ENCODE peak calls at places on chromosomes 3 and 15, in nine cellular contexts. Z is left lung, B is H9, P is GM23248, J is substantia nigra, S is esophagus squamous epithelium, E is OCI-LY7, Q is cardiac muscle cell, C is tibial artery. R is an unnamed sample.

GRCh38 chr3:112650472-112650871 is 9.5 kb upstream of the CCDC80 start:
- DNase-seq in Z (no peak), B (no peak), P (peak; percentile 70), J (no peak), S (no peak), E (no peak), Q (no peak), C (no peak), R (no peak)

GRCh38 chr3:197154-197855 is 742 bp downstream of the CHL1 start:
- DNase-seq in Z (no peak), B (peak; percentile 66), P (no peak), J (no peak), S (no peak), E (no peak), Q (peak; percentile 30), C (no peak), R (no peak)

GRCh38 chr3:17795733-17796132 is 53.3 kb upstream of the TBC1D5 start:
- DNase-seq in Z (no peak), B (no peak), P (peak; percentile 66), J (no peak), S (no peak), E (no peak), Q (no peak), C (no peak), R (peak; percentile 20)

GRCh38 chr3:98848108-98848507 is 53.4 kb downstream of the DCBLD2 start:
- DNase-seq in Z (no peak), B (no peak), P (no peak), J (no peak), S (no peak), E (no peak), Q (no peak), C (no peak), R (no peak)

GRCh38 chr15:82835391-82835917 is 26.0 kb downstream of the WHAMM start:
- DNase-seq in Z (no peak), B (no peak), P (no peak), J (no peak), S (no peak), E (no peak), Q (no peak), C (no peak), R (no peak)

GRCh38 chr15:97694456-97694855 is 266.0 kb upstream of the ARRDC4 start:
- DNase-seq in Z (no peak), B (no peak), P (no peak), J (no peak), S (no peak), E (no peak), Q (no peak), C (no peak), R (no peak)

GRCh38 chr15:47415539-47415971 is 301.8 kb upstream of the SEMA6D start:
- DNase-seq in Z (no peak), B (no peak), P (peak; percentile 5), J (no peak), S (no peak), E (no peak), Q (no peak), C (no peak), R (no peak)

GRCh38 chr15:27059610-27060202 is 88.7 kb downstream of the GABRG3 start:
- DNase-seq in Z (no peak), B (peak; percentile 79), P (peak; percentile 47), J (peak; percentile 17), S (no peak), E (peak; percentile 44), Q (peak; percentile 78), C (no peak), R (peak; percentile 33)

GRCh38 chr3:99188936-99189335 is 287.4 kb upstream of the DCBLD2 start:
- DNase-seq in Z (no peak), B (no peak), P (no peak), J (no peak), S (no peak), E (no peak), Q (no peak), C (no peak), R (no peak)

GRCh38 chr3:10244004-10244403 is 4.3 kb upstream of the TATDN2 start:
- DNase-seq in Z (no peak), B (no peak), P (no peak), J (no peak), S (no peak), E (no peak), Q (no peak), C (no peak), R (no peak)

GRCh38 chr3:30658328-30659052 is 52.1 kb downstream of the TGFBR2 start:
- DNase-seq in Z (no peak), B (no peak), P (peak; percentile 81), J (no peak), S (no peak), E (peak; percentile 73), Q (no peak), C (no peak), R (peak; percentile 66)

GRCh38 chr3:148450819-148451218 is 246.9 kb upstream of the AGTR1 start:
- DNase-seq in Z (no peak), B (peak; percentile 28), P (no peak), J (no peak), S (no peak), E (no peak), Q (no peak), C (no peak), R (no peak)

GRCh38 chr15:66883322-66883911 is 181.4 kb downstream of the SMAD6 start:
- DNase-seq in Z (peak; percentile 88), B (peak; percentile 87), P (peak; percentile 100), J (no peak), S (peak; percentile 30), E (no peak), Q (peak; percentile 83), C (peak; percentile 96), R (peak; percentile 99)

GRCh38 chr15:68783226-68784054 is 37.3 kb downstream of the ANP32A start:
- DNase-seq in Z (no peak), B (peak; percentile 80), P (no peak), J (no peak), S (no peak), E (peak; percentile 66), Q (peak; percentile 50), C (no peak), R (no peak)

GRCh38 chr3:17156864-17157263 is 272.1 kb downstream of the PLCL2 start:
- DNase-seq in Z (no peak), B (no peak), P (no peak), J (no peak), S (no peak), E (no peak), Q (no peak), C (no peak), R (no peak)

GRCh38 chr15:57135800-57136199 is 217.4 kb downstream of the TCF12 start:
- DNase-seq in Z (no peak), B (no peak), P (no peak), J (no peak), S (no peak), E (no peak), Q (no peak), C (no peak), R (no peak)

GRCh38 chr15:73081321-73081958 is 29.2 kb downstream of the NEO1 start:
- DNase-seq in Z (no peak), B (no peak), P (peak; percentile 77), J (no peak), S (no peak), E (peak; percentile 51), Q (peak; percentile 59), C (no peak), R (peak; percentile 30)

GRCh38 chr15:73305331-73306211 is 63.2 kb downstream of the HCN4 start:
- DNase-seq in Z (peak; percentile 49), B (peak; percentile 74), P (peak; percentile 77), J (no peak), S (no peak), E (peak; percentile 45), Q (peak; percentile 84), C (no peak), R (peak; percentile 67)

GRCh38 chr3:151106311-151106710 is 20.8 kb downstream of the MED12L start:
- DNase-seq in Z (no peak), B (no peak), P (no peak), J (no peak), S (no peak), E (no peak), Q (no peak), C (no peak), R (no peak)

GRCh38 chr3:187051066-187051465 is 88.2 kb downstream of the RPL39L start:
- DNase-seq in Z (no peak), B (no peak), P (no peak), J (no peak), S (no peak), E (no peak), Q (no peak), C (no peak), R (no peak)

GRCh38 chr3:181210275-181210674 is 220.7 kb upstream of the DNAJC19 start:
- DNase-seq in Z (no peak), B (no peak), P (peak; percentile 44), J (no peak), S (no peak), E (peak; percentile 31), Q (peak; percentile 43), C (no peak), R (peak; percentile 3)

GRCh38 chr3:132136334-132136716 is 101.5 kb upstream of the CPNE4 start:
- DNase-seq in Z (no peak), B (no peak), P (no peak), J (no peak), S (no peak), E (no peak), Q (no peak), C (no peak), R (no peak)
- H3K27ac ChIP-seq in Z (no peak overlapping the region), B (no peak overlapping the region), P (peak overlapping the region; percentile 72), J (no peak overlapping the region), S (no peak overlapping the region), E (no peak overlapping the region), Q (no peak overlapping the region), C (no peak overlapping the region), R (peak overlapping the region; percentile 99)

GRCh38 chr3:183340222-183340621 is 87.2 kb downstream of the B3GNT5 start:
- DNase-seq in Z (no peak), B (no peak), P (no peak), J (no peak), S (no peak), E (no peak), Q (no peak), C (no peak), R (no peak)
- H3K27ac ChIP-seq in Z (no peak overlapping the region), B (no peak overlapping the region), P (no peak overlapping the region), J (no peak overlapping the region), S (no peak overlapping the region), E (no peak overlapping the region), Q (no peak overlapping the region), C (no peak overlapping the region), R (no peak overlapping the region)

DNA sequence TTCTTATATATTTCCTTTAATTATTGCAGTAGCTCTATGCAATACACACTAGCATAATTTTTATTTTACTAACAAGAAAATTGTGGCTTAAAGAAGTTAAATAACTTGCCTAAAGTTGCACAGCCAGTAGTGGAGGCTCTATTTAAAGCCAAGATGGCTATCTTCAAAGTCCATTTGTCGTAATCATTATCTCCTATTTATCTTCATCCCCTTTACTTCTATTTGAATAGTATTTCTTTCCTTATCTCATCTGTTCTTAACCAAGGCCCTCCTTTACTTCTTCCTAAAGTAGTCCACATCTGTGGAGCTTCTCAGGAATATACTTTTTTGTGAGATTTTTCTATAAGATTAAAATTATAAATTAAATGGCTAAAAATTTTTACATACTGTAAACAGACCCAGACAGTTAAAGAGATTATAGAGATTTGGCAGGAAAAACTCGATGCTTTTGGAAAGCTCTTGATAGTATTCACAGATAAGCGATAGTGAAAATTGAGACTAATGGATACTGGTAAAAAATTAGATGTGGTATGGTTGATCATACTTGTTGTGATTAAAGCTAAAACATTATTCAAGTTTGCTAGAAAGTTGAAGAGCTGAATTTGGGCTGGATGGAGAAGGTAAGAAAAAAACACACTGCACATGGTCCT is 129.2 kb downstream of the ZNF609 start:
- DNase-seq in Z (no peak), B (no peak), P (no peak), J (no peak), S (no peak), E (no peak), Q (no peak), C (no peak), R (no peak)
- H3K27ac ChIP-seq in Z (no peak overlapping the region), B (no peak overlapping the region), P (no peak overlapping the region), J (no peak overlapping the region), S (no peak overlapping the region), E (no peak overlapping the region), Q (peak overlapping the region; percentile 2), C (no peak overlapping the region), R (no peak overlapping the region)

GRCh38 chr3:156207802-156208685 is 87.7 kb downstream of the KCNAB1 start:
- DNase-seq in Z (no peak), B (no peak), P (peak; percentile 76), J (no peak), S (no peak), E (no peak), Q (peak; percentile 28), C (no peak), R (no peak)
- H3K27ac ChIP-seq in Z (no peak overlapping the region), B (no peak overlapping the region), P (peak overlapping the region; percentile 70), J (no peak overlapping the region), S (no peak overlapping the region), E (no peak overlapping the region), Q (peak overlapping the region; percentile 79), C (peak overlapping the region; percentile 21), R (peak overlapping the region; percentile 44)